ENCODE peak calls at places on chromosomes 6 and 20, in six cellular contexts. W is K562, U is H1, L is GM12878, N is HepG2, P is GM12891. B is an unnamed sample.

GRCh38 chr6:132405143-132405915 is 4.1 kb upstream of the MOXD1 start:
- DNase-seq in U (no peak), P (no peak), N (no peak), W (no peak), L (peak), B (no peak)

GRCh38 chr6:132076452-132076851 is 125.3 kb upstream of the CCN2 start:
- DNase-seq in P (no peak), L (no peak), N (no peak), U (no peak), W (no peak), B (no peak)

GRCh38 chr20:4006640-4007039 is 8.7 kb downstream of the RNF24 start:
- DNase-seq in W (no peak), P (no peak), N (no peak), L (no peak), U (no peak), B (no peak)

GRCh38 chr6:35489995-35490791 is 6.7 kb downstream of the TEAD3 start:
- DNase-seq in W (peak), P (no peak), N (no peak), L (no peak), U (no peak), B (no peak)

GRCh38 chr20:47568837-47569410 is 67.2 kb downstream of the NCOA3 start:
- DNase-seq in U (no peak), N (no peak), P (no peak), W (no peak), L (no peak), B (no peak)

GRCh38 chr6:154796484-154796883 is 63.3 kb downstream of the SCAF8 start:
- DNase-seq in L (no peak), N (no peak), U (no peak), P (no peak), W (no peak), B (no peak)

GRCh38 chr20:13105864-13106457 is 97.2 kb downstream of the SPTLC3 start:
- DNase-seq in L (no peak), P (no peak), N (peak), W (peak), U (no peak), B (no peak)

GRCh38 chr20:38973546-38974120 is 11.5 kb downstream of the DHX35 start:
- DNase-seq in W (no peak), L (no peak), U (no peak), P (no peak), N (no peak), B (no peak)

GRCh38 chr6:157461000-157461915 is 80.3 kb downstream of the ZDHHC14 start:
- DNase-seq in P (peak), N (peak), L (peak), W (peak), U (no peak), B (no peak)

GRCh38 chr6:46525583-46525982 is 34.3 kb upstream of the RCAN2 start:
- DNase-seq in P (no peak), L (no peak), N (no peak), U (no peak), W (no peak), B (no peak)

GRCh38 chr20:53804920-53805894 is 211.6 kb upstream of the ZNF217 start:
- DNase-seq in U (no peak), L (no peak), P (no peak), W (no peak), N (no peak), B (no peak)

GRCh38 chr6:46933751-46934150 is 12.0 kb upstream of the ADGRF5 start:
- DNase-seq in N (no peak), W (no peak), L (no peak), P (no peak), U (no peak), B (no peak)

GRCh38 chr6:26432622-26433021 is 7.7 kb upstream of the BTN3A3 start:
- DNase-seq in U (no peak), P (no peak), L (no peak), W (no peak), N (peak), B (no peak)

GRCh38 chr6:41428995-41429417 is 93.6 kb downstream of the NCR2 start:
- DNase-seq in L (no peak), W (no peak), N (no peak), P (no peak), U (no peak), B (no peak)

GRCh38 chr6:151096255-151096612 is 143.5 kb upstream of the AKAP12 start:
- DNase-seq in N (peak), W (no peak), L (no peak), P (no peak), U (no peak), B (no peak)

GRCh38 chr20:38209736-38210405 is 44.8 kb upstream of the TGM2 start:
- DNase-seq in W (no peak), L (no peak), U (no peak), N (no peak), P (no peak), B (no peak)

GRCh38 chr6:396126-396520 is 4.6 kb downstream of the IRF4 start:
- DNase-seq in N (no peak), L (no peak), W (no peak), U (no peak), P (no peak), B (no peak)

GRCh38 chr6:16237242-16237641 is 1.1 kb upstream of the GMPR start:
- DNase-seq in P (no peak), N (no peak), W (no peak), U (no peak), L (no peak), B (no peak)

GRCh38 chr6:16238658-16239089 is 287 bp downstream of the GMPR start:
- DNase-seq in W (peak), U (peak), N (no peak), L (no peak), P (no peak), B (no peak)

GRCh38 chr6:16239090-16239797 is 857 bp downstream of the GMPR start:
- DNase-seq in U (peak), N (no peak), P (no peak), L (no peak), W (peak), B (no peak)

GRCh38 chr6:16236648-16237199 is 1.7 kb upstream of the GMPR start:
- DNase-seq in W (peak), L (peak), N (no peak), P (no peak), U (no peak), B (no peak)

DNA sequence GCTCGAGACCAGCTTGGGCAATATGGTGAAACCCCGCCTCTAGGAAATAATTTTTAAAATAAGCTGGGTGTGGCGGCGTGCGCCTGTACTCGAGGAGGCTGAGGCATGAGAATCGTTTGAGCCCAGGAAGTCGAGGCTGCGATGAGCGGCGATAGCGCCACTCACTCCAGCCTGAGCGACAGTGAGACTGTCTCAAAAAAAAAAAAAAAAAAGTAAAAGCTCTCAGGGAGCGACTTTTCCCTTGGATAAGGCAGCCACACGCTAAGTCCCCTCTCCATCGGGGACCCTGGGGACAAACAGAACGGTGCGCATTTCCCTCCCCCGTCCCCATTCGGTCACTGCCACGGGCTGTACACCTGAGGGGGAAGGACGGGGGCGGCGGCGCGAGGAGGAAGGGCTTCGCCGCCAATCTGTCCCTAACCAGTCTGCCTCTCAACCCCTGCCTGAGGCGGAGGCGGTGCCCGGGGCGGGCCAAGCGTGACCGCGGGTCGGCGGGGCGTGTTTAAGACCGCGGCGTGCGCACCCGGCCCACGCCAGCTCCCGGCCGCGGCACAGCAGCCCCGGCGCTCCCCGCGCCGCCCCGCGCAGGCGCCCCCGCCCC is at the start of gene GMPR:
- DNase-seq in P (peak), U (peak), L (no peak), W (peak), N (no peak), B (peak)
- TF ChIP-seq POLR2A in P (no peak), U (no peak), L (no peak), W (peak), N (no peak), B (no peak)

GRCh38 chr6:56842602-56843475 is 112.1 kb upstream of the BEND6 start:
- DNase-seq in W (no peak), N (no peak), U (peak), L (no peak), P (peak), B (peak)
- TF ChIP-seq TAF1 in W (no peak), N (peak), U (peak), L (no peak), P (no peak), B (no peak)

DNA sequence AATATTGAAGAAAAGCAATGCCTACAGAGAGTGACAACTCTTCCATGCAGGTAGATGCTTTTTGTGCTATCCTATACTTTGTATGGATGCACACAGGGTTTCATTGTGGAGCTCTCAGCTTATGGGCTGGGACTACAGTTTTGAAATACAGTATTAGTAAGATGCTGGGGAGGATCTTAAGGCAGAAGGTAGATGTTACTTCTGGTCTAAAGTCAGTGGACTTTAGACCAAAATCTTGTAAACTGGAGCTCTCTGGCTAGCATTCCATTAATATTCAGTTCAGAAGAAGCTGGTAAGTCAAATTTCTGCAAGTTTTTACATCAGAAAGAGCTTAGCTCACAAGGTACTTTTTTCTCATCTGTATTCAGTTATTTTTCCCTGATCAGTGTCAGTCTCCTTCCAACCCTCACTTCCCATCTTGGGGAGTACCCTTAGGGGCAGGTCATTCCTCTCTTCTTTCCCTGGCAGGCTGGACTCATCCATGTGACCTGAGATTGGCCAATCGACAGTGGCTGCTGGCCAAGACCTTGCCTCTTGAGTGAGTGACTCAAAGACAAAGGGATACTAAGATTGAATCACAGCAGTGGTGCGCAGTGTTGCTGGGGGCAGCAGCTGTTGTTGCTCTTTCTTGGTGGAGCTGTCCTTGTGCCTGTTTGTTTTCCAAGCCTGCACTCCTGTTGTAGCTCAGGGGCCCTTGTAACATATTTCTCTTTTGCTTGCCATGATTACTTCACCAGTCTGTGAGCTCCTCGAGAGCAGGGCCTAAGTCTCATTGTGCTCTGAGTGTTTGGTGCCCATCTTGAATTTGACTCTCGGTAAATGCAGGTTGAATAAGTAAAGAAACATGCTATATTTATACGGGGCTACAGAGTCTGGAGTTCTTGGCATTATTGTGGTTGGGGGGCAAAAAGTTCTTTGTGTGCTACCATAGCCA is 2.8 kb upstream of the PHF20 start:
- DNase-seq in W (peak), P (no peak), U (peak), N (peak), L (peak), B (no peak)
- TF ChIP-seq POLR2A in W (no peak), P (peak), U (peak), N (peak), L (peak), B (peak)

GRCh38 chr20:25173886-25174308 is 21.6 kb upstream of the ENTPD6 start:
- DNase-seq in U (no peak), N (peak), W (no peak), L (no peak), P (no peak), B (no peak)

GRCh38 chr20:25177890-25178321 is 17.6 kb upstream of the ENTPD6 start:
- DNase-seq in L (no peak), P (no peak), W (no peak), N (no peak), U (no peak), B (no peak)

GRCh38 chr20:25179439-25180089 is 15.9 kb upstream of the ENTPD6 start:
- DNase-seq in P (no peak), U (no peak), L (no peak), W (no peak), N (no peak), B (no peak)

GRCh38 chr20:25176184-25176583 is 19.3 kb upstream of the ENTPD6 start:
- DNase-seq in N (no peak), L (no peak), P (no peak), W (no peak), U (no peak), B (no peak)

DNA sequence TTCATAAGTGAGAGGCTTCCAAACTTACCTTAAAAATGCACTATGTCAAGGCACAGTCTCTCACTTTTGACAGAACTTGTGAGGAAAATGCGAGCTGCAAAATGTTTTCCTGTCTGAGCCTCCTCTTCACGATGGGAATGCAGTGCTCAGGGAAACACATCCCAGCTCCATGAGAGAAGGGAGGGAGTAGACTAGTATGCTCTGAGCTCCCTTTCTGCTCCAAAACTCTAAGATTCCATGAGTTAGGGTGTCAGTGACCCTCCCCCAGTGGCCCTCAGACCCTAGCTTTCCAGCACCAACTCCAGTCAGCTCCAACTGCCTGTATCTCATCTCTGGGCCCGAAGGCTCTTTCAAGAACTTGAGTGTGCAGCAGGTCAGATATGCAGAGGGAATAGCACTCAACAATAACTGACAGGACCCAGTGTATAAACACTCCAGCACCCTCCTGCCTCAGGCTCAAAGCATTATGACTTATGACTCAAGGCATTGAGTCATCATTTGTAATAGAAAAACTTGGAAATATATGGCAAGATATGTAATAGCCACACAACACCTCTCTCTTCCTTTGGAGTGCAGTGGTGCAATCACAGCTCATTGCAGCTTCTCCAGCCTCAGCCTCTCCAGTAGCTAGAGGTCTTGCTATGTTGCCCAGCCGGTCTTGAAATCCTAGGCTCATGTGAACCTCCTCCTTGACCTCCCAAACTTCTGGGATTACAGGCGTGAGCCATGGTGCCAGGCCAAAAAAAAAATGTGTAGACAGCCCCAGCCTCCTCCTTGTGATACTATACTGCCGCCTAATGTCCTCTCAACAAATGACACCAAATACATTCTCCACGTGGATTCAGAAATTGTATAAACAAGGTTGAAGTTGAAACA is 16.7 kb upstream of the ENTPD6 start:
- DNase-seq in U (peak), L (no peak), N (peak), P (no peak), W (peak), B (no peak)
- TF ChIP-seq TAF1 in U (no peak), L (no peak), N (no peak), P (no peak), W (no peak), B (no peak)

GRCh38 chr6:32337166-32337805 is 34.4 kb downstream of the TSBP1 start:
- DNase-seq in U (no peak), L (no peak), P (no peak), N (no peak), W (no peak), B (no peak)

DNA sequence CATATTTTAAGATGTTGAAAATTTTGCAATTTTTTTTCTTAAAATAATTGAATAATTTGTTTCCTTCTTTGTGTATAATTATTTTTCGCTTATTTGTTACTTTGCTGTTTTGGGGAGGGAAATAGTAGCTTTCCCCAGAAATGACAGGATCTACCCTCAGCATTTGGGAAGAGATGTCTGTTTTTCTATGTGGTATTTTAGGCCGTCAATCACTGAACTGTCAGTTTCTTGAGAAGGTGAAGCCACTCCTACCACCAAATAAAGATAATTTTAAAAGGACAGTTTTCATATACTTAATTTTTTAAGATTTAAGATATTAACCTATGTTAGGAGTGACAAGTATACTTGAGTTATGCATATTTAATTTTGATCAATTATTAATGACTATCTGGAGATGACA is 31.5 kb downstream of the TSBP1 start:
- DNase-seq in P (no peak), W (no peak), N (no peak), U (no peak), L (no peak), B (no peak)
- TF ChIP-seq POLR2A in P (no peak), W (no peak), N (no peak), U (no peak), L (no peak), B (no peak)

GRCh38 chr20:51432875-51433274 is 109.6 kb downstream of the NFATC2 start:
- DNase-seq in P (no peak), L (no peak), U (no peak), W (no peak), N (no peak), B (no peak)

GRCh38 chr20:51434026-51434425 is 108.5 kb downstream of the NFATC2 start:
- DNase-seq in L (no peak), N (no peak), P (no peak), W (no peak), U (no peak), B (no peak)

GRCh38 chr20:51437182-51437923 is 105.2 kb downstream of the NFATC2 start:
- DNase-seq in U (no peak), W (no peak), L (no peak), N (no peak), P (no peak), B (no peak)

GRCh38 chr20:51432251-51432784 is 110.2 kb downstream of the NFATC2 start:
- DNase-seq in P (no peak), N (no peak), W (no peak), L (no peak), U (no peak), B (no peak)

DNA sequence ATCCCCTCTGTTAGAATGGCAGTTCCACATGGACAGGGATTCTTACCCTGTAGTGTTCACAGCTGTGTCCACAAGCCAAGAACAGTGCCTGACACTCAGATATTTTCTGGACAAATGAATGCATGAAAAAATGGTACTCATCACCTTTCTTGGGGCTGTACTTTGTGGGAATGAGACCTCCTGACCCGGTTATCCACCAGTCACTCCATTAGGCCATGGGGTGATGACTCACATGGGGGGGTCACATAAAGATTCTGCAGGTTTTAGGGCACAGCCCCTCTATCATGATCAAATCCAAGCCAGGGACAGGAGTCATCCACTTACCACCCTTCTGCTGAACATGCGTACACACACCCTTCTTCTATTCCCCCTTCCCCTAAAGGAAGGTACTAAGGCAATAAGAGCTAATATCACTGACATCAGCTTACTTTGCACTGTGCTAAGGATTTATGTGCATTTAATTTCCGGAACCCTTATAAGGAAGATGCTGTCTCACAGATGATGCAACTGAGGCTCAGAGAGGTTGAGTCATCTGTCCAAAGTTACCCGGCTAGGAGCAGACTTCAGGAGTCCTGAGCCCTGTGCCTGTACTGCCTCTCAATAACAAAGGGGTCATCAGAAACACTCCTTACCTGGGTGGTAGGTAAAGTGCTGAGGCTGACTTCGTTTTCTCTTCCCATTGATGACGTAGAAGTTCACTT is 107.8 kb downstream of the NFATC2 start:
- DNase-seq in L (no peak), U (no peak), N (no peak), W (no peak), P (no peak), B (no peak)
- TF ChIP-seq TAF1 in L (no peak), U (no peak), N (no peak), W (no peak), P (no peak), B (no peak)

DNA sequence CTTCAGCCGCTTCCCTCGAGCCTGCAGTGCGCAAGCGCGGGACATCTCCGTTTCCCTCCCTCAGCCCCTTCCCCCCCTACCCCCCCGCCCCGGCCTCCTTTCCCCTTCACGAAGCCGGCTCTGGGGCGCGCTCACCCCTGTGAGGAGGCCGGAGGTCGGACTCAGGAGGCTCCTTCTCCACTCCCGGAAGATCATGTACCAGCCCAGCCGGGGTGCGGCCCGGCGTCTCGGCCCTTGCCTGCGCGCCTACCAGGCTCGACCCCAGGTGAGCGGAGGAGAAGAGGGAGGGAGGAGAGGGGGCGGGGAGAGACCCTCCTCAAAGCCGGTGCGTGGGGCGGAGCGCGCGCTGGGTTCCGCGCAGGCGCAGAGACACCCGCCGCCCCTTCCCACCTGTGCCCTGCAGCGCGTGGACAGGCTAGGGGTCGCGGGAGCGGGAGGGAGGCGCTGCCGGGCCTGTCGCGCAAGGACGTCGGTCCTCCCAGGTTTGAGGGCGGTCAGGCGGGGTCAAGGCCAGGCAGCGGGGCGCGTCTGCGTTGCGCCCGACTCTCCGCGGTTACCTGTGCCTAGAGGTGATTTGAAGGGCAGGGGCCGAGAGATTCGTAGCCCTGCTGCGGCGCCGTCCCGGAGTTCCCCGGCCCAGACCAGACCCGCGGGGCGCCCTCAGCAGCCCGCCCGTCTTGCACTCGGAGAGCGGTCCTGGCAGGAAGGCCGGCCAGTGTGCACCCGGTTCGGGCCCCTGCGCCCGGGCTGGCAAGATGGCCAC is at the start of gene C6orf136:
- DNase-seq in N (peak), P (peak), U (peak), W (peak), L (peak), B (peak)
- TF ChIP-seq POLR2A in N (peak), P (no peak), U (peak), W (peak), L (peak), B (peak)